ENCODE peak calls at places on chromosomes 2 and 18, in seven cellular contexts. E is left lung, L is heart left ventricle, R is breast epithelium, I is lower lobe of right lung, Z is IMR-90, N is lung. V is an unnamed sample. For H3K4me1, the result is how much of the 10 kb centered on the place peaks cover.

GRCh38 chr2:21822505-21822904 is 698.7 kb downstream of the TDRD15 start:
- DNase-seq in E (no peak), L (no peak), R (no peak), I (no peak), Z (no peak), N (no peak), V (no peak)

GRCh38 chr2:37869304-37869703 is 55.8 kb upstream of the RMDN2 start:
- DNase-seq in E (no peak), L (no peak), R (no peak), I (no peak), Z (no peak), N (no peak), V (no peak)

GRCh38 chr2:179636995-179637394 is 224.4 kb downstream of the ZNF385B start:
- DNase-seq in E (no peak), L (no peak), R (no peak), I (no peak), Z (no peak), N (no peak), V (no peak)

GRCh38 chr18:23735021-23735464 is 45.8 kb downstream of the LAMA3 start:
- DNase-seq in E (no peak), L (no peak), R (no peak), I (no peak), Z (no peak), N (no peak), V (no peak)

GRCh38 chr18:6971823-6972478 is 145.6 kb downstream of the LAMA1 start:
- DNase-seq in E (no peak), L (no peak), R (no peak), I (no peak), Z (no peak), N (no peak), V (no peak)

GRCh38 chr2:174473796-174474195 is 13.0 kb downstream of the GPR155 start:
- DNase-seq in E (no peak), L (no peak), R (no peak), I (no peak), Z (no peak), N (no peak), V (no peak)

GRCh38 chr18:59851784-59852399 is 47.9 kb upstream of the PMAIP1 start:
- DNase-seq in E (no peak), L (no peak), R (no peak), I (no peak), Z (no peak), N (no peak), V (no peak)

GRCh38 chr2:102057502-102058292 is 65.9 kb downstream of the IL1R2 start:
- DNase-seq in E (no peak), L (no peak), R (peak), I (no peak), Z (peak), N (peak), V (peak)

GRCh38 chr2:17849260-17849659 is 29.2 kb upstream of the KCNS3 start:
- DNase-seq in E (no peak), L (no peak), R (no peak), I (no peak), Z (no peak), N (no peak), V (no peak)

GRCh38 chr2:106885981-106886915 is at the start of gene ST6GAL2:
- DNase-seq in E (no peak), L (peak), R (no peak), I (no peak), Z (no peak), N (no peak), V (peak)

GRCh38 chr2:119282966-119283511 is 59.4 kb downstream of the STEAP3 start:
- DNase-seq in E (peak), L (no peak), R (peak), I (no peak), Z (no peak), N (peak), V (peak)

GRCh38 chr2:2095360-2096093 is 235.5 kb downstream of the MYT1L start:
- DNase-seq in E (no peak), L (no peak), R (no peak), I (no peak), Z (no peak), N (no peak), V (no peak)
- TF ChIP-seq CTCF in E (no peak), L (no peak), R (no peak), I (no peak), Z (no peak), N (no peak), V (no peak)

GRCh38 chr2:60530660-60531276 is 22.7 kb downstream of the BCL11A start:
- DNase-seq in E (peak), L (peak), R (peak), I (peak), Z (no peak), N (peak), V (peak)
- H3K4me1 ChIP-seq in E (half or more), L (under half), R (under half), I (under half), Z (under half), N (under half), V (under half)

DNA sequence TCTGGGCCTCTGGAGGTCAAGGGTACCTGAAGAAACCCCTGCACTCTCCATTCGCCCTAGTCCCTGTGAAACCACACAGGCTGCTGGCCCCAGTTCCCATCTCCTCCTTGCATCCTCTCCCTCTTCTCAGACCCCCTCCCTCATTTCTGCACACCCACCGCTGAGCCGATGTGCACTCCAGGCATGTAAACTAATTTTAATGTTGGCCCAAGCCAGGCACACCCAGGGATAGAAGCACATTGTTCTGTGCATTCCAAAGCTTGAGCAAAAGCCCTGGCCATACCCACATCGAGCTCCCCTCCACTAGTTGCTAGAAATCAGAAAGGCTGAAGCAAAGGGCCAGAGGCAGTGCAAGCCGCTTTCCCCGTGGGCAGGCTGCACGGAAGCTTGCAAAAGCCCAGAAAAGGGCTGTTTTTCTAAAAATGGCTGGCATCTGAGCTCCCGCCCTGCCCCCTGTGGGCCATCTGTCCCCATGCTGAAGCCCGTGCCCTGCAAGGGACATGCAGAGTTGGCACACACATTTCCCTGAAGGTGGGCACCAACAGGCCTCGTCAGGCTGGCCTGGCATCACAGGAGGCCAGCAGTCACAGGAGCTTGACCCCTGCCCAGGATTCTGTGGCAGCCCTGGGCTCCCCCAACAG is 181.6 kb downstream of the SMAD7 start:
- DNase-seq in E (no peak), L (no peak), R (no peak), I (no peak), Z (no peak), N (no peak), V (no peak)
- TF ChIP-seq CTCF in E (no peak), L (peak), R (no peak), I (no peak), Z (no peak), N (no peak), V (peak)

GRCh38 chr2:64123740-64124139 is 20.5 kb downstream of the PELI1 start:
- DNase-seq in E (no peak), L (no peak), R (no peak), I (no peak), Z (no peak), N (no peak), V (no peak)

GRCh38 chr2:64120928-64121327 is 23.3 kb downstream of the PELI1 start:
- DNase-seq in E (no peak), L (no peak), R (no peak), I (no peak), Z (no peak), N (no peak), V (no peak)

GRCh38 chr2:64122358-64122757 is 21.9 kb downstream of the PELI1 start:
- DNase-seq in E (no peak), L (no peak), R (no peak), I (no peak), Z (no peak), N (no peak), V (no peak)

GRCh38 chr2:64119369-64119768 is 24.9 kb downstream of the PELI1 start:
- DNase-seq in E (no peak), L (no peak), R (no peak), I (no peak), Z (no peak), N (no peak), V (no peak)

GRCh38 chr2:64120008-64120407 is 24.2 kb downstream of the PELI1 start:
- DNase-seq in E (no peak), L (no peak), R (no peak), I (no peak), Z (no peak), N (no peak), V (no peak)
- H3K4me1 ChIP-seq in E (half or more), L (under half), R (under half), I (under half), Z (under half), N (under half), V (half or more)